ENCODE peak calls at places on chromosomes 11 and 22, in nine cellular contexts. One of them, this sample, is unnamed.

GRCh38 chr22:31612891-31613285 is 49.1 kb downstream of the PISD start:
- DNase-seq in HFF-Myc: no peak
- DNase-seq in NCI-H2029 treated with DMSO at 0.1 percent for 48 hours: no peak
- DNase-seq in heart right ventricle: no peak
- DNase-seq in H54: no peak
- DNase-seq in naive thymus-derived CD4-positive, alpha-beta T cell: no peak
- DNase-seq in tibial artery: no peak
- DNase-seq in activated T-cell treated with anti-CD3 and anti-CD28 coated beads for 1 hour: no peak
- DNase-seq in GM12865: no peak
- DNase-seq in this sample: no peak

GRCh38 chr11:88523362-88524028 is 186.0 kb upstream of the CTSC start:
- DNase-seq in GM12865: no peak
- DNase-seq in tibial artery: no peak
- DNase-seq in HFF-Myc: no peak
- DNase-seq in activated T-cell treated with anti-CD3 and anti-CD28 coated beads for 1 hour: no peak
- DNase-seq in H54: no peak
- DNase-seq in naive thymus-derived CD4-positive, alpha-beta T cell: no peak
- DNase-seq in heart right ventricle: no peak
- DNase-seq in NCI-H2029 treated with DMSO at 0.1 percent for 48 hours: no peak
- DNase-seq in this sample: no peak

GRCh38 chr11:44632466-44633123 is 67.1 kb downstream of the CD82 start:
- DNase-seq in NCI-H2029 treated with DMSO at 0.1 percent for 48 hours: no peak
- DNase-seq in GM12865: peak; percentile 54
- DNase-seq in naive thymus-derived CD4-positive, alpha-beta T cell: peak; percentile 28
- DNase-seq in activated T-cell treated with anti-CD3 and anti-CD28 coated beads for 1 hour: no peak
- DNase-seq in HFF-Myc: no peak
- DNase-seq in tibial artery: no peak
- DNase-seq in heart right ventricle: peak; percentile 51
- DNase-seq in H54: no peak
- DNase-seq in this sample: peak; percentile 67

GRCh38 chr11:114738954-114739353 is 60.6 kb downstream of the NXPE2 start:
- DNase-seq in naive thymus-derived CD4-positive, alpha-beta T cell: no peak
- DNase-seq in tibial artery: no peak
- DNase-seq in H54: no peak
- DNase-seq in heart right ventricle: no peak
- DNase-seq in activated T-cell treated with anti-CD3 and anti-CD28 coated beads for 1 hour: peak; percentile 5
- DNase-seq in GM12865: peak; percentile 67
- DNase-seq in NCI-H2029 treated with DMSO at 0.1 percent for 48 hours: peak; percentile 32
- DNase-seq in HFF-Myc: peak; percentile 16
- DNase-seq in this sample: peak; percentile 63

GRCh38 chr11:46723359-46723680 is 4.3 kb downstream of the F2 start:
- DNase-seq in heart right ventricle: no peak
- DNase-seq in activated T-cell treated with anti-CD3 and anti-CD28 coated beads for 1 hour: no peak
- DNase-seq in GM12865: no peak
- DNase-seq in HFF-Myc: no peak
- DNase-seq in NCI-H2029 treated with DMSO at 0.1 percent for 48 hours: no peak
- DNase-seq in naive thymus-derived CD4-positive, alpha-beta T cell: no peak
- DNase-seq in H54: no peak
- DNase-seq in tibial artery: no peak
- DNase-seq in this sample: no peak

GRCh38 chr22:40238425-40239344 is 61.0 kb downstream of the TNRC6B start:
- DNase-seq in NCI-H2029 treated with DMSO at 0.1 percent for 48 hours: no peak
- DNase-seq in H54: peak; percentile 56
- DNase-seq in tibial artery: peak; percentile 37
- DNase-seq in GM12865: peak; percentile 53
- DNase-seq in HFF-Myc: peak; percentile 35
- DNase-seq in naive thymus-derived CD4-positive, alpha-beta T cell: no peak
- DNase-seq in heart right ventricle: no peak
- DNase-seq in activated T-cell treated with anti-CD3 and anti-CD28 coated beads for 1 hour: no peak
- DNase-seq in this sample: peak; percentile 89

GRCh38 chr22:37056246-37056645 is 4.7 kb downstream of the KCTD17 start:
- DNase-seq in tibial artery: no peak
- DNase-seq in HFF-Myc: no peak
- DNase-seq in H54: no peak
- DNase-seq in GM12865: no peak
- DNase-seq in naive thymus-derived CD4-positive, alpha-beta T cell: no peak
- DNase-seq in NCI-H2029 treated with DMSO at 0.1 percent for 48 hours: no peak
- DNase-seq in activated T-cell treated with anti-CD3 and anti-CD28 coated beads for 1 hour: no peak
- DNase-seq in heart right ventricle: peak; percentile 0
- DNase-seq in this sample: no peak

GRCh38 chr11:20289732-20290131 is 73.8 kb upstream of the HTATIP2 start:
- DNase-seq in naive thymus-derived CD4-positive, alpha-beta T cell: no peak
- DNase-seq in H54: no peak
- DNase-seq in heart right ventricle: no peak
- DNase-seq in HFF-Myc: no peak
- DNase-seq in NCI-H2029 treated with DMSO at 0.1 percent for 48 hours: no peak
- DNase-seq in activated T-cell treated with anti-CD3 and anti-CD28 coated beads for 1 hour: no peak
- DNase-seq in GM12865: no peak
- DNase-seq in tibial artery: no peak
- DNase-seq in this sample: no peak

GRCh38 chr22:39662677-39663034 is 92.1 kb downstream of the CACNA1I start:
- DNase-seq in NCI-H2029 treated with DMSO at 0.1 percent for 48 hours: no peak
- DNase-seq in heart right ventricle: no peak
- DNase-seq in activated T-cell treated with anti-CD3 and anti-CD28 coated beads for 1 hour: no peak
- DNase-seq in naive thymus-derived CD4-positive, alpha-beta T cell: no peak
- DNase-seq in GM12865: no peak
- DNase-seq in HFF-Myc: no peak
- DNase-seq in H54: no peak
- DNase-seq in tibial artery: no peak
- DNase-seq in this sample: no peak

GRCh38 chr22:27197618-27198017 is 540.2 kb downstream of the MIAT start:
- DNase-seq in GM12865: no peak
- DNase-seq in heart right ventricle: no peak
- DNase-seq in activated T-cell treated with anti-CD3 and anti-CD28 coated beads for 1 hour: no peak
- DNase-seq in HFF-Myc: no peak
- DNase-seq in H54: no peak
- DNase-seq in naive thymus-derived CD4-positive, alpha-beta T cell: no peak
- DNase-seq in NCI-H2029 treated with DMSO at 0.1 percent for 48 hours: no peak
- DNase-seq in tibial artery: no peak
- DNase-seq in this sample: no peak

GRCh38 chr11:804599-804964 is 449 bp downstream of the PIDD1 start:
- DNase-seq in tibial artery: no peak
- DNase-seq in GM12865: no peak
- DNase-seq in naive thymus-derived CD4-positive, alpha-beta T cell: no peak
- DNase-seq in NCI-H2029 treated with DMSO at 0.1 percent for 48 hours: no peak
- DNase-seq in activated T-cell treated with anti-CD3 and anti-CD28 coated beads for 1 hour: no peak
- DNase-seq in H54: no peak
- DNase-seq in heart right ventricle: no peak
- DNase-seq in HFF-Myc: no peak
- DNase-seq in this sample: no peak

GRCh38 chr11:16936643-16937042 is 77.6 kb downstream of the PLEKHA7 start:
- DNase-seq in activated T-cell treated with anti-CD3 and anti-CD28 coated beads for 1 hour: no peak
- DNase-seq in H54: no peak
- DNase-seq in NCI-H2029 treated with DMSO at 0.1 percent for 48 hours: peak; percentile 18
- DNase-seq in GM12865: no peak
- DNase-seq in heart right ventricle: no peak
- DNase-seq in HFF-Myc: no peak
- DNase-seq in tibial artery: no peak
- DNase-seq in naive thymus-derived CD4-positive, alpha-beta T cell: no peak
- DNase-seq in this sample: no peak

GRCh38 chr11:67644042-67644441 is 4.5 kb upstream of the TBX10 start:
- DNase-seq in HFF-Myc: no peak
- DNase-seq in tibial artery: no peak
- DNase-seq in GM12865: no peak
- DNase-seq in H54: no peak
- DNase-seq in naive thymus-derived CD4-positive, alpha-beta T cell: no peak
- DNase-seq in NCI-H2029 treated with DMSO at 0.1 percent for 48 hours: no peak
- DNase-seq in activated T-cell treated with anti-CD3 and anti-CD28 coated beads for 1 hour: no peak
- DNase-seq in heart right ventricle: no peak
- DNase-seq in this sample: peak; percentile 50

GRCh38 chr11:80432051-80432450 is 991.2 kb upstream of the TENM4 start:
- DNase-seq in tibial artery: no peak
- DNase-seq in activated T-cell treated with anti-CD3 and anti-CD28 coated beads for 1 hour: no peak
- DNase-seq in NCI-H2029 treated with DMSO at 0.1 percent for 48 hours: no peak
- DNase-seq in heart right ventricle: no peak
- DNase-seq in HFF-Myc: no peak
- DNase-seq in GM12865: no peak
- DNase-seq in H54: no peak
- DNase-seq in naive thymus-derived CD4-positive, alpha-beta T cell: no peak
- DNase-seq in this sample: no peak

GRCh38 chr22:24028533-24028932 is 17.4 kb downstream of the CABIN1 start:
- DNase-seq in activated T-cell treated with anti-CD3 and anti-CD28 coated beads for 1 hour: no peak
- DNase-seq in H54: no peak
- DNase-seq in HFF-Myc: no peak
- DNase-seq in tibial artery: no peak
- DNase-seq in naive thymus-derived CD4-positive, alpha-beta T cell: no peak
- DNase-seq in heart right ventricle: no peak
- DNase-seq in NCI-H2029 treated with DMSO at 0.1 percent for 48 hours: no peak
- DNase-seq in GM12865: no peak
- DNase-seq in this sample: no peak

GRCh38 chr11:2261436-2262230 is 8.8 kb downstream of the ASCL2 start:
- DNase-seq in GM12865: no peak
- DNase-seq in heart right ventricle: no peak
- DNase-seq in activated T-cell treated with anti-CD3 and anti-CD28 coated beads for 1 hour: no peak
- DNase-seq in naive thymus-derived CD4-positive, alpha-beta T cell: no peak
- DNase-seq in H54: no peak
- DNase-seq in tibial artery: no peak
- DNase-seq in NCI-H2029 treated with DMSO at 0.1 percent for 48 hours: no peak
- DNase-seq in HFF-Myc: no peak
- DNase-seq in this sample: no peak

GRCh38 chr11:27282806-27283205 is 80.2 kb downstream of the CCDC34 start:
- DNase-seq in HFF-Myc: no peak
- DNase-seq in naive thymus-derived CD4-positive, alpha-beta T cell: no peak
- DNase-seq in NCI-H2029 treated with DMSO at 0.1 percent for 48 hours: no peak
- DNase-seq in activated T-cell treated with anti-CD3 and anti-CD28 coated beads for 1 hour: no peak
- DNase-seq in H54: no peak
- DNase-seq in heart right ventricle: no peak
- DNase-seq in tibial artery: no peak
- DNase-seq in GM12865: no peak
- DNase-seq in this sample: peak; percentile 27

GRCh38 chr11:106990322-106990721 is 28.0 kb downstream of the GUCY1A2 start:
- DNase-seq in activated T-cell treated with anti-CD3 and anti-CD28 coated beads for 1 hour: no peak
- DNase-seq in GM12865: no peak
- DNase-seq in H54: no peak
- DNase-seq in naive thymus-derived CD4-positive, alpha-beta T cell: no peak
- DNase-seq in tibial artery: no peak
- DNase-seq in HFF-Myc: no peak
- DNase-seq in heart right ventricle: peak; percentile 45
- DNase-seq in NCI-H2029 treated with DMSO at 0.1 percent for 48 hours: no peak
- DNase-seq in this sample: no peak

GRCh38 chr11:59708537-59708936 is 5.1 kb downstream of the OR10V1 start:
- DNase-seq in activated T-cell treated with anti-CD3 and anti-CD28 coated beads for 1 hour: no peak
- DNase-seq in GM12865: no peak
- DNase-seq in heart right ventricle: no peak
- DNase-seq in NCI-H2029 treated with DMSO at 0.1 percent for 48 hours: no peak
- DNase-seq in H54: no peak
- DNase-seq in naive thymus-derived CD4-positive, alpha-beta T cell: no peak
- DNase-seq in tibial artery: no peak
- DNase-seq in HFF-Myc: no peak
- DNase-seq in this sample: no peak

GRCh38 chr11:73262851-73263495 is 9.2 kb upstream of the P2RY6 start:
- DNase-seq in GM12865: no peak
- DNase-seq in NCI-H2029 treated with DMSO at 0.1 percent for 48 hours: no peak
- DNase-seq in heart right ventricle: no peak
- DNase-seq in naive thymus-derived CD4-positive, alpha-beta T cell: no peak
- DNase-seq in HFF-Myc: no peak
- DNase-seq in H54: no peak
- DNase-seq in activated T-cell treated with anti-CD3 and anti-CD28 coated beads for 1 hour: no peak
- DNase-seq in tibial artery: no peak
- DNase-seq in this sample: peak; percentile 77

GRCh38 chr11:114059984-114060401 is 482 bp downstream of the ZBTB16 start:
- DNase-seq in naive thymus-derived CD4-positive, alpha-beta T cell: peak; percentile 36
- DNase-seq in activated T-cell treated with anti-CD3 and anti-CD28 coated beads for 1 hour: peak; percentile 13
- DNase-seq in H54: no peak
- DNase-seq in NCI-H2029 treated with DMSO at 0.1 percent for 48 hours: no peak
- DNase-seq in heart right ventricle: no peak
- DNase-seq in tibial artery: no peak
- DNase-seq in GM12865: no peak
- DNase-seq in HFF-Myc: no peak
- DNase-seq in this sample: peak; percentile 43

GRCh38 chr22:29130490-29130889 is 57.7 kb downstream of the KREMEN1 start:
- DNase-seq in activated T-cell treated with anti-CD3 and anti-CD28 coated beads for 1 hour: no peak
- DNase-seq in heart right ventricle: no peak
- DNase-seq in naive thymus-derived CD4-positive, alpha-beta T cell: no peak
- DNase-seq in NCI-H2029 treated with DMSO at 0.1 percent for 48 hours: no peak
- DNase-seq in H54: no peak
- DNase-seq in GM12865: no peak
- DNase-seq in tibial artery: no peak
- DNase-seq in HFF-Myc: no peak
- DNase-seq in this sample: no peak

GRCh38 chr11:112498701-112499100 is 238.0 kb upstream of the PLET1 start:
- DNase-seq in H54: no peak
- DNase-seq in HFF-Myc: no peak
- DNase-seq in tibial artery: no peak
- DNase-seq in NCI-H2029 treated with DMSO at 0.1 percent for 48 hours: no peak
- DNase-seq in heart right ventricle: no peak
- DNase-seq in GM12865: no peak
- DNase-seq in activated T-cell treated with anti-CD3 and anti-CD28 coated beads for 1 hour: no peak
- DNase-seq in naive thymus-derived CD4-positive, alpha-beta T cell: no peak
- DNase-seq in this sample: no peak

GRCh38 chr11:48055292-48056132 is 75.2 kb downstream of the PTPRJ start:
- DNase-seq in tibial artery: no peak
- DNase-seq in HFF-Myc: no peak
- DNase-seq in heart right ventricle: no peak
- DNase-seq in GM12865: peak; percentile 61
- DNase-seq in H54: no peak
- DNase-seq in NCI-H2029 treated with DMSO at 0.1 percent for 48 hours: peak; percentile 5
- DNase-seq in activated T-cell treated with anti-CD3 and anti-CD28 coated beads for 1 hour: peak; percentile 17
- DNase-seq in naive thymus-derived CD4-positive, alpha-beta T cell: peak; percentile 86
- DNase-seq in this sample: no peak

GRCh38 chr11:26953770-26954392 is 40.0 kb upstream of the FIBIN start:
- DNase-seq in H54: no peak
- DNase-seq in GM12865: no peak
- DNase-seq in naive thymus-derived CD4-positive, alpha-beta T cell: no peak
- DNase-seq in heart right ventricle: no peak
- DNase-seq in tibial artery: no peak
- DNase-seq in NCI-H2029 treated with DMSO at 0.1 percent for 48 hours: no peak
- DNase-seq in HFF-Myc: no peak
- DNase-seq in activated T-cell treated with anti-CD3 and anti-CD28 coated beads for 1 hour: no peak
- DNase-seq in this sample: no peak

GRCh38 chr11:84498016-84498415 is 1129.1 kb downstream of the DLG2 start:
- DNase-seq in GM12865: no peak
- DNase-seq in tibial artery: no peak
- DNase-seq in activated T-cell treated with anti-CD3 and anti-CD28 coated beads for 1 hour: no peak
- DNase-seq in naive thymus-derived CD4-positive, alpha-beta T cell: no peak
- DNase-seq in HFF-Myc: no peak
- DNase-seq in heart right ventricle: no peak
- DNase-seq in H54: no peak
- DNase-seq in NCI-H2029 treated with DMSO at 0.1 percent for 48 hours: no peak
- DNase-seq in this sample: no peak

GRCh38 chr11:2303627-2304155 is 1.9 kb downstream of the TSPAN32 start:
- DNase-seq in HFF-Myc: no peak
- DNase-seq in naive thymus-derived CD4-positive, alpha-beta T cell: no peak
- DNase-seq in tibial artery: no peak
- DNase-seq in H54: no peak
- DNase-seq in NCI-H2029 treated with DMSO at 0.1 percent for 48 hours: no peak
- DNase-seq in GM12865: no peak
- DNase-seq in activated T-cell treated with anti-CD3 and anti-CD28 coated beads for 1 hour: no peak
- DNase-seq in heart right ventricle: peak; percentile 66
- DNase-seq in this sample: no peak

GRCh38 chr11:113773416-113774173 is at the start of gene ZW10:
- DNase-seq in GM12865: peak; percentile 97
- DNase-seq in tibial artery: peak; percentile 97
- DNase-seq in HFF-Myc: peak; percentile 91
- DNase-seq in activated T-cell treated with anti-CD3 and anti-CD28 coated beads for 1 hour: peak; percentile 86
- DNase-seq in NCI-H2029 treated with DMSO at 0.1 percent for 48 hours: peak; percentile 98
- DNase-seq in naive thymus-derived CD4-positive, alpha-beta T cell: peak; percentile 91
- DNase-seq in heart right ventricle: peak; percentile 99
- DNase-seq in H54: peak; percentile 65
- DNase-seq in this sample: peak; percentile 98

GRCh38 chr11:10355257-10355661 is 50.4 kb downstream of the ADM start:
- DNase-seq in naive thymus-derived CD4-positive, alpha-beta T cell: no peak
- DNase-seq in activated T-cell treated with anti-CD3 and anti-CD28 coated beads for 1 hour: no peak
- DNase-seq in HFF-Myc: no peak
- DNase-seq in heart right ventricle: no peak
- DNase-seq in NCI-H2029 treated with DMSO at 0.1 percent for 48 hours: no peak
- DNase-seq in tibial artery: no peak
- DNase-seq in H54: no peak
- DNase-seq in GM12865: no peak
- DNase-seq in this sample: peak; percentile 74

GRCh38 chr22:20130739-20131592 is 638 bp upstream of the ZDHHC8 start:
- DNase-seq in H54: peak; percentile 60
- DNase-seq in GM12865: peak; percentile 85
- DNase-seq in tibial artery: peak; percentile 84
- DNase-seq in activated T-cell treated with anti-CD3 and anti-CD28 coated beads for 1 hour: peak; percentile 76
- DNase-seq in HFF-Myc: no peak
- DNase-seq in NCI-H2029 treated with DMSO at 0.1 percent for 48 hours: no peak
- DNase-seq in heart right ventricle: peak; percentile 92
- DNase-seq in naive thymus-derived CD4-positive, alpha-beta T cell: peak; percentile 77
- DNase-seq in this sample: peak; percentile 65